ENCODE peak calls at places on chromosomes 5 and 9, in seven cellular contexts. Q, L, E, W, A, Y and N are unnamed samples.

GRCh38 chr5:178077751-178078150 is 35.6 kb upstream of the N4BP3 start:
- DNase-seq in E (peak; percentile 55), Y (no peak), W (peak; percentile 25), Q (no peak), L (no peak), A (no peak), N (no peak)

GRCh38 chr5:167348286-167348926 is 943.0 kb upstream of the WWC1 start:
- DNase-seq in Q (no peak), L (no peak), W (peak; percentile 12), A (no peak), Y (no peak), E (no peak), N (no peak)

GRCh38 chr5:159735749-159736660 is 180.3 kb upstream of the ADRA1B start:
- DNase-seq in Y (no peak), L (no peak), A (peak; percentile 10), W (no peak), Q (no peak), E (no peak), N (no peak)

GRCh38 chr5:68891718-68892117 is 202.1 kb upstream of the SLC30A5 start:
- DNase-seq in W (no peak), E (no peak), Y (no peak), Q (no peak), L (no peak), A (no peak), N (no peak)

GRCh38 chr9:16329699-16330113 is 540.8 kb downstream of the BNC2 start:
- DNase-seq in A (no peak), Y (peak; percentile 32), L (peak; percentile 60), E (no peak), W (no peak), Q (no peak), N (no peak)

GRCh38 chr5:38556115-38556598 is 289 bp downstream of the LIFR start:
- DNase-seq in Q (no peak), W (no peak), A (peak; percentile 83), L (no peak), E (no peak), Y (peak; percentile 9), N (no peak)

GRCh38 chr5:1254196-1254595 is 29.0 kb downstream of the SLC6A18 start:
- DNase-seq in W (no peak), L (no peak), Y (no peak), E (no peak), A (no peak), Q (no peak), N (no peak)

GRCh38 chr5:2415678-2416077 is 335.8 kb downstream of the IRX2 start:
- DNase-seq in Y (no peak), W (peak; percentile 16), A (no peak), Q (no peak), E (peak; percentile 70), L (no peak), N (no peak)

GRCh38 chr5:39100851-39101396 is 26.7 kb upstream of the RICTOR start:
- DNase-seq in Y (no peak), W (no peak), E (no peak), Q (no peak), A (peak; percentile 96), L (peak; percentile 99), N (peak; percentile 91)

GRCh38 chr5:61397238-61397637 is 65.2 kb downstream of the ZSWIM6 start:
- DNase-seq in A (no peak), L (peak; percentile 26), Y (no peak), W (no peak), E (no peak), Q (no peak), N (no peak)

GRCh38 chr9:131382850-131383729 is 10.8 kb upstream of the PRRC2B start:
- DNase-seq in E (peak; percentile 79), Q (no peak), L (peak; percentile 92), A (peak; percentile 76), Y (peak; percentile 68), W (peak; percentile 93), N (peak; percentile 83)

GRCh38 chr9:36292641-36293040 is 34.4 kb upstream of the GNE start:
- DNase-seq in L (no peak), Q (no peak), W (no peak), E (peak; percentile 46), A (no peak), Y (no peak), N (no peak)

GRCh38 chr5:1728846-1729245 is 70.8 kb downstream of the MRPL36 start:
- DNase-seq in Q (no peak), E (peak; percentile 18), A (no peak), W (peak; percentile 0), Y (no peak), L (no peak), N (no peak)

DNA sequence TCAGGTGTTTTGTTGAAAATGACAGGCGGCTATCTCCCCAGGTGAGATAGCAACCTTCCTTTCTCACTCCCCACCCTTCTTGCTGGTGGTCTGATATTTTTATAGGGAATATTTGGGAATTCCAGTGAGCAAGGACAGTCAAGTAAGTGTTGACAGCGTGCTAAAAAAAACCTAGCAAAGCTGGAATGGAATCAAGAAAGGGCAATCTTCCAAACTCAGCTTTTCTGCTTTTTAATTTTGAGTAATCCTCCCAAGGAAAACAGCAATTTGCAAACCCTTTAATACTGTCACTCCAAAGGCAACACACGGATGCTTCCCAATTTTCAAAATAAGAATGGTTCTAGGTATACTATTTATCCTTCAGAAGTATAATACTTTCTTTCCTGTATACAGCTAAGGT is 143.7 kb upstream of the PCA3 start:
- DNase-seq in Y (no peak), A (no peak), E (no peak), L (no peak), W (no peak), Q (no peak), N (no peak)
- H3K9ac ChIP-seq in Y (no peak overlapping the region), A (no peak overlapping the region), E (no peak overlapping the region), L (no peak overlapping the region), W (no peak overlapping the region), Q (no peak overlapping the region), N (peak overlapping the region; percentile 77)

GRCh38 chr9:81108821-81109220 is 580.5 kb downstream of the TLE1 start:
- DNase-seq in A (no peak), Y (no peak), W (no peak), L (no peak), E (no peak), Q (no peak), N (no peak)

GRCh38 chr9:81116340-81117207 is 572.8 kb downstream of the TLE1 start:
- DNase-seq in A (no peak), W (no peak), E (no peak), L (peak; percentile 47), Y (no peak), Q (no peak), N (no peak)

GRCh38 chr9:81118416-81118815 is 570.9 kb downstream of the TLE1 start:
- DNase-seq in W (no peak), A (no peak), L (peak; percentile 31), E (no peak), Q (no peak), Y (no peak), N (peak; percentile 28)

GRCh38 chr9:81112638-81113037 is 576.7 kb downstream of the TLE1 start:
- DNase-seq in Q (no peak), A (no peak), Y (peak; percentile 28), E (no peak), L (no peak), W (peak; percentile 58), N (no peak)

GRCh38 chr9:81113408-81114124 is 575.8 kb downstream of the TLE1 start:
- DNase-seq in A (no peak), L (no peak), Y (no peak), E (no peak), Q (no peak), W (no peak), N (no peak)
- H3K9ac ChIP-seq in A (no peak overlapping the region), L (no peak overlapping the region), Y (no peak overlapping the region), E (no peak overlapping the region), Q (no peak overlapping the region), W (no peak overlapping the region), N (no peak overlapping the region)

GRCh38 chr9:105142406-105143092 is 101.9 kb upstream of the SLC44A1 start:
- DNase-seq in Q (no peak), A (peak; percentile 81), Y (no peak), E (no peak), L (peak; percentile 59), W (no peak), N (no peak)
- H3K9ac ChIP-seq in Q (no peak overlapping the region), A (no peak overlapping the region), Y (no peak overlapping the region), E (no peak overlapping the region), L (no peak overlapping the region), W (no peak overlapping the region), N (no peak overlapping the region)

GRCh38 chr5:132423443-132423898 is 54.0 kb downstream of the SLC22A5 start:
- DNase-seq in L (no peak), A (no peak), Q (no peak), E (no peak), Y (no peak), W (no peak), N (no peak)
- H3K9ac ChIP-seq in L (no peak overlapping the region), A (peak overlapping the region; percentile 8), Q (no peak overlapping the region), E (no peak overlapping the region), Y (no peak overlapping the region), W (no peak overlapping the region), N (no peak overlapping the region)

GRCh38 chr9:112719696-112720095 is 1.8 kb upstream of the INIP start:
- DNase-seq in Q (no peak), E (no peak), A (peak; percentile 65), Y (no peak), L (peak; percentile 10), W (no peak), N (no peak)
- H3K9ac ChIP-seq in Q (no peak overlapping the region), E (no peak overlapping the region), A (no peak overlapping the region), Y (no peak overlapping the region), L (no peak overlapping the region), W (no peak overlapping the region), N (peak overlapping the region; percentile 62)

GRCh38 chr5:109506556-109506955 is 96.8 kb upstream of the PJA2 start:
- DNase-seq in E (no peak), Y (no peak), A (no peak), Q (no peak), W (no peak), L (no peak), N (no peak)
- H3K9ac ChIP-seq in E (no peak overlapping the region), Y (no peak overlapping the region), A (no peak overlapping the region), Q (no peak overlapping the region), W (no peak overlapping the region), L (no peak overlapping the region), N (peak overlapping the region; percentile 23)

GRCh38 chr5:77629553-77630245 is 8.8 kb downstream of the OTP start:
- DNase-seq in E (peak; percentile 66), Q (no peak), L (no peak), W (peak; percentile 58), A (peak; percentile 22), Y (no peak), N (no peak)
- H3K9ac ChIP-seq in E (no peak overlapping the region), Q (no peak overlapping the region), L (no peak overlapping the region), W (no peak overlapping the region), A (no peak overlapping the region), Y (peak overlapping the region; percentile 72), N (no peak overlapping the region)

GRCh38 chr5:59040804-59041201 is 457.9 kb downstream of the RAB3C start:
- DNase-seq in Y (no peak), W (no peak), L (no peak), Q (no peak), A (no peak), E (no peak), N (no peak)
- H3K9ac ChIP-seq in Y (no peak overlapping the region), W (no peak overlapping the region), L (no peak overlapping the region), Q (no peak overlapping the region), A (no peak overlapping the region), E (no peak overlapping the region), N (no peak overlapping the region)